ENCODE peak calls at places on chromosomes 5 and 9, in nine cellular contexts. One of them, this sample, is unnamed.

GRCh38 chr9:18437315-18438200 is 36.4 kb upstream of the ADAMTSL1 start:
- DNase-seq in myocyte: peak
- DNase-seq in Peyer's patch: peak
- DNase-seq in stimulated activated CD4-positive, alpha-beta T cell treated with anti-CD3 and anti-CD28 coated beads, Interleukin-2, amount 100 ng/mL, for 48 hours: no peak
- DNase-seq in cardiac fibroblast: peak
- DNase-seq in tibial artery: no peak
- DNase-seq in breast epithelium: no peak
- DNase-seq in EL: peak
- DNase-seq in NCI-H460: no peak
- DNase-seq in this sample: no peak

GRCh38 chr5:179837076-179838011 is 16.6 kb downstream of the SQSTM1 start:
- DNase-seq in myocyte: no peak
- DNase-seq in Peyer's patch: peak
- DNase-seq in stimulated activated CD4-positive, alpha-beta T cell treated with anti-CD3 and anti-CD28 coated beads, Interleukin-2, amount 100 ng/mL, for 48 hours: no peak
- DNase-seq in cardiac fibroblast: no peak
- DNase-seq in tibial artery: no peak
- DNase-seq in breast epithelium: no peak
- DNase-seq in EL: no peak
- DNase-seq in NCI-H460: no peak
- DNase-seq in this sample: no peak

GRCh38 chr9:123997665-123998277 is 13.8 kb upstream of the LHX2 start:
- DNase-seq in myocyte: no peak
- DNase-seq in Peyer's patch: peak
- DNase-seq in stimulated activated CD4-positive, alpha-beta T cell treated with anti-CD3 and anti-CD28 coated beads, Interleukin-2, amount 100 ng/mL, for 48 hours: no peak
- DNase-seq in cardiac fibroblast: no peak
- DNase-seq in tibial artery: peak
- DNase-seq in breast epithelium: no peak
- DNase-seq in EL: peak
- DNase-seq in NCI-H460: no peak
- DNase-seq in this sample: no peak

GRCh38 chr5:42656661-42657035 is 100.0 kb upstream of the CCDC152 start:
- DNase-seq in myocyte: peak
- DNase-seq in Peyer's patch: no peak
- DNase-seq in stimulated activated CD4-positive, alpha-beta T cell treated with anti-CD3 and anti-CD28 coated beads, Interleukin-2, amount 100 ng/mL, for 48 hours: no peak
- DNase-seq in cardiac fibroblast: peak
- DNase-seq in tibial artery: no peak
- DNase-seq in breast epithelium: no peak
- DNase-seq in EL: no peak
- DNase-seq in NCI-H460: peak
- DNase-seq in this sample: no peak

GRCh38 chr5:157324237-157324636 is 58.3 kb downstream of the CYFIP2 start:
- DNase-seq in myocyte: no peak
- DNase-seq in Peyer's patch: no peak
- DNase-seq in stimulated activated CD4-positive, alpha-beta T cell treated with anti-CD3 and anti-CD28 coated beads, Interleukin-2, amount 100 ng/mL, for 48 hours: peak
- DNase-seq in cardiac fibroblast: peak
- DNase-seq in tibial artery: no peak
- DNase-seq in breast epithelium: no peak
- DNase-seq in EL: no peak
- DNase-seq in NCI-H460: peak
- DNase-seq in this sample: no peak

GRCh38 chr9:106818034-106818433 is 44.9 kb upstream of the ZNF462 start:
- DNase-seq in myocyte: no peak
- DNase-seq in Peyer's patch: no peak
- DNase-seq in stimulated activated CD4-positive, alpha-beta T cell treated with anti-CD3 and anti-CD28 coated beads, Interleukin-2, amount 100 ng/mL, for 48 hours: no peak
- DNase-seq in cardiac fibroblast: no peak
- DNase-seq in tibial artery: no peak
- DNase-seq in breast epithelium: no peak
- DNase-seq in EL: no peak
- DNase-seq in NCI-H460: no peak
- DNase-seq in this sample: no peak

GRCh38 chr5:61964199-61964598 is 341.8 kb upstream of the KIF2A start:
- DNase-seq in myocyte: no peak
- DNase-seq in Peyer's patch: no peak
- DNase-seq in stimulated activated CD4-positive, alpha-beta T cell treated with anti-CD3 and anti-CD28 coated beads, Interleukin-2, amount 100 ng/mL, for 48 hours: no peak
- DNase-seq in cardiac fibroblast: peak
- DNase-seq in tibial artery: no peak
- DNase-seq in breast epithelium: no peak
- DNase-seq in EL: peak
- DNase-seq in NCI-H460: no peak
- DNase-seq in this sample: no peak

GRCh38 chr5:17123010-17123409 is 94.4 kb upstream of the BASP1 start:
- DNase-seq in myocyte: no peak
- DNase-seq in Peyer's patch: no peak
- DNase-seq in stimulated activated CD4-positive, alpha-beta T cell treated with anti-CD3 and anti-CD28 coated beads, Interleukin-2, amount 100 ng/mL, for 48 hours: no peak
- DNase-seq in cardiac fibroblast: no peak
- DNase-seq in tibial artery: no peak
- DNase-seq in breast epithelium: no peak
- DNase-seq in EL: no peak
- DNase-seq in NCI-H460: no peak
- DNase-seq in this sample: no peak

GRCh38 chr5:50595199-50595598 is 71.2 kb upstream of the PARP8 start:
- DNase-seq in myocyte: peak
- DNase-seq in Peyer's patch: no peak
- DNase-seq in stimulated activated CD4-positive, alpha-beta T cell treated with anti-CD3 and anti-CD28 coated beads, Interleukin-2, amount 100 ng/mL, for 48 hours: no peak
- DNase-seq in cardiac fibroblast: peak
- DNase-seq in tibial artery: no peak
- DNase-seq in breast epithelium: no peak
- DNase-seq in EL: peak
- DNase-seq in NCI-H460: no peak
- DNase-seq in this sample: no peak

This sample was measured in activated T-helper 9 cell treated with anti-CD3 and anti-CD28 coated beads, Interleukin-2, amount 50 U/mL, for 16 hours.